ENCODE peak calls at places on chromosomes 5 and 9, in ten cellular contexts. J is NB4, G is gastrocnemius medialis, B is body of pancreas, P is H54, M is GM12891, W is transverse colon, Y is uterus, N is breast epithelium, A is adrenal gland. Q is an unnamed sample.

GRCh38 chr5:10913846-10914245 is 152.8 kb upstream of the DAP start:
- DNase-seq in A (peak), M (no peak), P (peak), J (peak), G (no peak), B (peak), N (no peak), W (no peak), Y (no peak), Q (peak)

GRCh38 chr9:37036237-37037136 is 2.4 kb upstream of the PAX5 start:
- DNase-seq in W (peak), G (peak), J (peak), N (no peak), B (peak), M (no peak), Y (no peak), P (no peak), A (peak), Q (peak)

GRCh38 chr5:79954620-79955019 is 36.4 kb downstream of the MTX3 start:
- DNase-seq in W (no peak), N (no peak), J (no peak), M (no peak), Y (no peak), P (no peak), A (no peak), G (no peak), B (no peak), Q (no peak)

GRCh38 chr9:77224750-77225312 is 47.5 kb downstream of the VPS13A start:
- DNase-seq in W (no peak), G (no peak), N (no peak), B (no peak), Y (no peak), P (no peak), A (no peak), M (no peak), J (peak), Q (peak)

GRCh38 chr9:109010676-109011655 is 2.3 kb downstream of the CTNNAL1 start:
- DNase-seq in Y (no peak), G (no peak), N (no peak), P (no peak), J (peak), B (no peak), W (peak), M (no peak), A (peak), Q (peak)

GRCh38 chr9:124733964-124734740 is 37.0 kb downstream of the NR6A1 start:
- DNase-seq in N (peak), J (no peak), Y (no peak), B (peak), A (no peak), G (no peak), W (peak), P (no peak), M (no peak), Q (no peak)

GRCh38 chr9:131484560-131485185 is 18.0 kb upstream of the POMT1 start:
- DNase-seq in W (no peak), A (no peak), M (no peak), Y (no peak), G (no peak), J (no peak), B (no peak), P (no peak), N (no peak), Q (no peak)

GRCh38 chr5:73996181-73996770 is 370.3 kb downstream of the ARHGEF28 start:
- DNase-seq in M (no peak), J (no peak), W (no peak), N (no peak), G (no peak), Y (no peak), A (no peak), P (no peak), B (no peak), Q (no peak)

GRCh38 chr5:136729901-136730355 is 364.6 kb upstream of the TRPC7 start:
- DNase-seq in P (peak), Y (no peak), N (no peak), J (no peak), M (no peak), B (no peak), W (no peak), G (no peak), A (no peak), Q (no peak)

GRCh38 chr5:44365351-44365750 is 23.9 kb downstream of the FGF10 start:
- DNase-seq in M (no peak), W (no peak), G (no peak), B (no peak), N (no peak), Y (no peak), J (no peak), A (no peak), P (no peak), Q (no peak)

GRCh38 chr5:17238521-17239041 is 21.1 kb downstream of the BASP1 start:
- DNase-seq in G (no peak), B (no peak), N (no peak), M (no peak), W (no peak), A (no peak), P (peak), J (no peak), Y (no peak), Q (no peak)

GRCh38 chr5:156741516-156741915 is 108.6 kb upstream of the PPP1R2B start:
- DNase-seq in J (no peak), W (no peak), N (no peak), Y (no peak), P (no peak), A (no peak), M (no peak), B (no peak), G (no peak), Q (no peak)

GRCh38 chr9:97984188-97985057 is 1.3 kb downstream of the ANP32B start:
- DNase-seq in N (peak), M (peak), A (peak), P (peak), J (peak), W (peak), Y (peak), B (peak), G (peak), Q (peak)

GRCh38 chr9:87336914-87337333 is 160.7 kb upstream of the DAPK1 start:
- DNase-seq in A (peak), M (no peak), N (no peak), W (no peak), B (peak), J (peak), P (peak), Y (no peak), G (no peak), Q (peak)

GRCh38 chr9:79189511-79189924 is 382.2 kb upstream of the TLE4 start:
- DNase-seq in Y (no peak), B (no peak), P (peak), A (no peak), W (no peak), J (no peak), G (peak), N (no peak), M (no peak), Q (no peak)

GRCh38 chr9:8651830-8652229 is 852.3 kb upstream of the DMAC1 start:
- DNase-seq in A (no peak), P (no peak), W (no peak), J (no peak), M (no peak), G (no peak), B (no peak), N (no peak), Y (no peak), Q (no peak)

GRCh38 chr5:129904102-129904666 is at the start of gene CHSY3:
- DNase-seq in Y (peak), P (peak), M (peak), B (peak), A (peak), J (peak), W (peak), N (peak), G (peak), Q (peak)

GRCh38 chr9:130021123-130021522 is 21.9 kb downstream of the FNBP1 start:
- DNase-seq in B (no peak), Y (no peak), M (no peak), J (no peak), A (no peak), G (no peak), N (no peak), W (no peak), P (no peak), Q (no peak)

GRCh38 chr9:130022566-130023146 is 20.3 kb downstream of the FNBP1 start:
- DNase-seq in W (no peak), G (no peak), P (no peak), A (no peak), N (no peak), M (no peak), J (no peak), B (no peak), Y (no peak), Q (no peak)

GRCh38 chr9:130023994-130024596 is 18.9 kb downstream of the FNBP1 start:
- DNase-seq in B (no peak), Y (no peak), W (no peak), A (no peak), G (no peak), P (no peak), M (no peak), N (no peak), J (no peak), Q (no peak)

GRCh38 chr9:130024597-130024994 is 18.4 kb downstream of the FNBP1 start:
- DNase-seq in W (no peak), J (no peak), P (no peak), G (no peak), A (no peak), N (no peak), B (no peak), Y (no peak), M (no peak), Q (no peak)

GRCh38 chr9:130023147-130023787 is 19.7 kb downstream of the FNBP1 start:
- DNase-seq in B (no peak), A (no peak), J (no peak), N (no peak), P (no peak), M (no peak), Y (peak), G (peak), W (no peak), Q (no peak)
- TF ChIP-seq POLR2A in B (no peak), A (no peak), J (no peak), N (no peak), P (no peak), M (peak), Y (no peak), G (no peak), W (no peak), Q (no peak)

GRCh38 chr5:177477701-177478477 is 4.5 kb upstream of the DBN1 start:
- DNase-seq in N (no peak), G (no peak), Y (peak), P (no peak), A (no peak), M (no peak), J (no peak), B (no peak), W (no peak), Q (no peak)
- TF ChIP-seq POLR2A in N (no peak), G (no peak), Y (no peak), P (no peak), A (no peak), M (no peak), J (no peak), B (no peak), W (no peak), Q (no peak)

DNA sequence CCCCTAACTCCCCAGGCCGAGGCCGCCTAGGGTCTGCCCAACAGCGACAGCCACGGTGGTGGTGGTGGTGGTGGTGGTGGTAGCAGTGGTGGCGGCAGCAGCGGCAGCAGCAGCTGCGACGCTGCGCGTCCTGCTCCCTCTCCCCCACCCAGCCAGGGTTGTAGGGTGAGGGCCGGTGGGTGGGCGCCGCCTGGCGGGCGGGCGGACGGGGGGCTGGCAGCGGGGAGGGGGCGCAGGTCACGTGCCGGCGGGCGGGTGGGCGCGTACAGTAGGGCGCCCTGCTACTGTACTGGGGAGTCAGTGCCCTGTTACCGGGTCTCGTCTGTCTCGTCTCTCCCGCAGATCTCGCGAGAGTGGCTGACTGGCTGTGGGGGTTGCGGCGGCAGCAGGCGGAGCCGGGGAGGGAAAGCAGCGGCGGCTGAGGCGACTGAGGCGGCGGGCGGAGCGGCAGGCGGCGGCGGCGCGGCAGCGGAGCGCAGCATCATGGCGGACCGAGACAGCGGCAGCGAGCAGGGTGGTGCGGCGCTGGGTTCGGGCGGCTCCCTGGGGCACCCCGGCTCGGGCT is at the start of gene PURA:
- DNase-seq in G (peak), A (peak), P (peak), W (peak), N (peak), M (peak), J (peak), B (peak), Y (peak), Q (peak)
- TF ChIP-seq POLR2A in G (peak), A (peak), P (peak), W (peak), N (peak), M (peak), J (peak), B (peak), Y (peak), Q (no peak)

DNA sequence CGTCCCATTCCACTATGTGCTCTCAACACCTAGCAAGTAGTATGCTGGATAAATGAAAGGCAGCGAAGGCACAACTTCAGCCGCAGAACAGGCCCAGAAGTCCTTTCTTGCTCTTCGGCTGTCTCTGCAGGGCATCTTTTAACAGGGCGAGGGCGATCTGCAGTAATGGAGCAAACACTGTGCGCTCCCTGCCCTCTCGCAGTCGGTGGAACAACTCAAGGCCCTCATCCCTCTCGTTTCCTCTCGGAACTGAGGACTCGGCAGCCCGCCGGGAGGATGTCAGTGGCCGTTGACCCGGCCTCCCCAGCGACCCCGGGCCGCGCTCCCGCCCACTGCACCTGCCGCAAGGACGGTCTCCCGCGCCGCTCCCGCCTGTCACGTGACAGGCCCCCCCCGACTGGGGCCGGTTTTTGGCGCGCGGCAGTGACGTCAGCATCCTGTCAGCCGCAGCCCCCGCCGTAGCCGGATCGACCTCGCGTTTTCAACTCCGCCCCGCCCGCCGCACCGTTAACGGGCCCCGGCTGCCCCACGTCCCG is 1.1 kb downstream of the ZNF367 start:
- DNase-seq in Y (peak), J (peak), A (peak), M (peak), G (peak), B (peak), P (peak), W (peak), N (peak), Q (peak)
- TF ChIP-seq POLR2A in Y (peak), J (peak), A (no peak), M (peak), G (peak), B (peak), P (peak), W (peak), N (no peak), Q (peak)

GRCh38 chr9:27528886-27529315 is 713 bp downstream of the MOB3B start:
- DNase-seq in M (peak), W (peak), B (peak), Y (peak), N (peak), G (peak), J (peak), A (peak), P (peak), Q (peak)

GRCh38 chr9:27528278-27528885 is 1.2 kb downstream of the MOB3B start:
- DNase-seq in J (no peak), G (peak), B (peak), W (peak), M (peak), A (peak), Y (peak), P (no peak), N (peak), Q (peak)

GRCh38 chr9:27527702-27528277 is 1.8 kb downstream of the MOB3B start:
- DNase-seq in Y (no peak), N (no peak), A (no peak), P (no peak), B (peak), M (no peak), J (no peak), G (no peak), W (no peak), Q (peak)

GRCh38 chr9:27530915-27531762 is 1.5 kb upstream of the MOB3B start:
- DNase-seq in P (no peak), Y (no peak), A (no peak), G (no peak), W (no peak), N (no peak), B (no peak), M (no peak), J (no peak), Q (no peak)

GRCh38 chr9:27529316-27530278 is at the start of gene MOB3B:
- DNase-seq in N (peak), G (peak), B (peak), J (peak), A (peak), P (peak), M (peak), W (peak), Y (peak), Q (peak)
- TF ChIP-seq POLR2A in N (no peak), G (peak), B (no peak), J (no peak), A (no peak), P (no peak), M (no peak), W (no peak), Y (no peak), Q (no peak)

DNA sequence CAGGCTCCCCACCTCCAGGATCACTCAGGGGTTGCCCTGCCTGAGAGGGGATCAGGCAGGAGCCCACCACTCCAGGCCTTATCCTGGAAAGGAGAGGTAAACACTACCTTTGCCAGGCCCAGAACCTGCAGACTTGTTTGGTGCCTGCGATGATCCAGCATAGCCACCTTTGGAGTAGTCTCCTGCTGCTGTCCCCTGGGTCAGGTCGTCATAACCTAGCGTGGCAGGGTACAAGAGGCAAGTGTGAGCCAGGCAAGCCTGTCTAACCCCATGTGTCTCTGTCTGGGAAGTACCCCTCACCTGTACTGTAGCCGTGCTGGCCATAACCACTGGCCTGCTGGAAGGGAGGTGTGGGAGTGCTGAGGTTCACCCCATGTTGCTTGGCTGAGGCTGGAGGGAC is 106.1 kb downstream of the UBE2R2 start:
- DNase-seq in A (no peak), B (no peak), M (no peak), G (no peak), W (no peak), P (no peak), J (no peak), Y (no peak), N (no peak), Q (no peak)
- TF ChIP-seq POLR2A in A (no peak), B (no peak), M (no peak), G (no peak), W (no peak), P (no peak), J (no peak), Y (no peak), N (no peak), Q (no peak)